ENCODE peak calls at places on chromosomes 1 and 21, in ten cellular contexts. P is CD4-positive, alpha-beta memory T cell; N is neural progenitor cell; F is esophagus squamous epithelium; I is bronchial epithelial cell; T is left lung; U is aorta; A is K562; D is right lobe of liver; S is tibial artery. E is an unnamed sample.
A peak's percentile ranks its signal among the peaks of the same experiment; 100 is the strongest.

GRCh38 chr1:51519857-51520699 is 1.0 kb upstream of the EPS15 start:
- DNase-seq in U (no peak), A (peak; percentile 95), I (peak; percentile 35), T (no peak), N (no peak), S (no peak), F (no peak), D (no peak), P (no peak), E (no peak)

GRCh38 chr1:110292327-110292741 is 46.8 kb upstream of the RBM15 start:
- DNase-seq in F (no peak), P (no peak), D (no peak), A (no peak), I (peak; percentile 70), T (no peak), S (no peak), N (no peak), U (no peak), E (no peak)

GRCh38 chr1:177106614-177107365 is 57.7 kb downstream of the ASTN1 start:
- DNase-seq in U (no peak), S (no peak), A (no peak), F (no peak), N (no peak), T (no peak), I (no peak), D (no peak), P (no peak), E (no peak)

GRCh38 chr1:53631622-53632310 is 107.2 kb downstream of the GLIS1 start:
- DNase-seq in T (no peak), F (no peak), A (no peak), S (no peak), D (no peak), I (peak; percentile 23), P (no peak), N (no peak), U (peak; percentile 10), E (no peak)

GRCh38 chr1:24910210-24910609 is 19.9 kb downstream of the RUNX3 start:
- DNase-seq in D (no peak), U (no peak), A (no peak), S (no peak), I (no peak), F (no peak), T (no peak), P (no peak), N (no peak), E (no peak)

GRCh38 chr1:51926171-51926812 is 47.8 kb upstream of the NRDC start:
- DNase-seq in T (no peak), S (no peak), N (peak; percentile 61), F (no peak), I (peak; percentile 43), U (no peak), D (no peak), P (no peak), A (peak; percentile 57), E (peak; percentile 23)

GRCh38 chr1:78070758-78071157 is 25.0 kb downstream of the GIPC2 start:
- DNase-seq in P (no peak), A (no peak), F (no peak), D (no peak), I (peak; percentile 97), S (no peak), T (no peak), N (no peak), U (no peak), E (no peak)

GRCh38 chr1:53559391-53559815 is 100.2 kb downstream of the DMRTB1 start:
- DNase-seq in F (no peak), A (no peak), S (peak; percentile 11), P (no peak), D (peak; percentile 35), U (peak; percentile 33), T (peak; percentile 54), N (peak; percentile 57), I (no peak), E (no peak)

GRCh38 chr1:20158358-20159070 is 19.4 kb downstream of the PLA2G2F start:
- DNase-seq in D (no peak), T (no peak), P (no peak), F (no peak), N (no peak), U (no peak), I (peak; percentile 38), A (no peak), S (no peak), E (no peak)

DNA sequence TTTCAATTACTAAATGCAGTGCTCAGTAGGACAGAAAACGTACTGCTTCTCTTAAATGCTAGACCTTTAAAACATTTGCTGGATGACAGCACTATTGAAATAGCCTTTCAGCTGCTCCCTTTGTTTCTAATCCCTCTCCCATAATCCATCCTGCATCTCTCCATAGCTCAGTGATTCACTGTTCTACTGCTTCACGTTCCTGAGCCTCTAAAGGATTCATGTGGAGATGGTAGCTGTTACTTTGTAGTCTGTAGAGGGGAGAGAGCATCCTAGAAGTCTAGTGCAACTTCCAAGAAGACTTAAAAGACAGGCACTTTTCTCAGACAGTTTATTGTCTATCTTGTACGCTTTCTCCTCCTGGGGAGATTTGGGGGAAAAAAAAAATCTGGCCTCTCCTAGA is 51.4 kb downstream of the LRRC8B start:
- DNase-seq in F (no peak), P (no peak), A (no peak), T (no peak), U (no peak), N (peak; percentile 81), S (no peak), D (no peak), I (no peak), E (no peak)
- H3K4me3 ChIP-seq in F (no peak overlapping the region), P (no peak overlapping the region), A (no peak overlapping the region), T (no peak overlapping the region), U (no peak overlapping the region), N (no peak overlapping the region), S (no peak overlapping the region), D (no peak overlapping the region), I (no peak overlapping the region), E (no peak overlapping the region)

GRCh38 chr1:9653783-9654517 is 2.4 kb downstream of the PIK3CD start:
- DNase-seq in T (no peak), S (no peak), N (no peak), D (no peak), U (no peak), A (no peak), P (no peak), F (no peak), I (no peak), E (no peak)

GRCh38 chr1:9651220-9651564 is 339 bp upstream of the PIK3CD start:
- DNase-seq in T (no peak), S (no peak), I (no peak), A (no peak), N (no peak), P (peak; percentile 13), U (no peak), D (no peak), F (no peak), E (no peak)

GRCh38 chr1:9653195-9653782 is 1.8 kb downstream of the PIK3CD start:
- DNase-seq in S (no peak), I (no peak), N (no peak), A (no peak), F (no peak), P (peak; percentile 32), T (no peak), U (no peak), D (no peak), E (no peak)

GRCh38 chr1:9651565-9652378 is at the start of gene PIK3CD:
- DNase-seq in A (peak; percentile 46), U (peak; percentile 65), T (peak; percentile 93), I (no peak), P (no peak), S (no peak), F (no peak), D (no peak), N (peak; percentile 89), E (no peak)

DNA sequence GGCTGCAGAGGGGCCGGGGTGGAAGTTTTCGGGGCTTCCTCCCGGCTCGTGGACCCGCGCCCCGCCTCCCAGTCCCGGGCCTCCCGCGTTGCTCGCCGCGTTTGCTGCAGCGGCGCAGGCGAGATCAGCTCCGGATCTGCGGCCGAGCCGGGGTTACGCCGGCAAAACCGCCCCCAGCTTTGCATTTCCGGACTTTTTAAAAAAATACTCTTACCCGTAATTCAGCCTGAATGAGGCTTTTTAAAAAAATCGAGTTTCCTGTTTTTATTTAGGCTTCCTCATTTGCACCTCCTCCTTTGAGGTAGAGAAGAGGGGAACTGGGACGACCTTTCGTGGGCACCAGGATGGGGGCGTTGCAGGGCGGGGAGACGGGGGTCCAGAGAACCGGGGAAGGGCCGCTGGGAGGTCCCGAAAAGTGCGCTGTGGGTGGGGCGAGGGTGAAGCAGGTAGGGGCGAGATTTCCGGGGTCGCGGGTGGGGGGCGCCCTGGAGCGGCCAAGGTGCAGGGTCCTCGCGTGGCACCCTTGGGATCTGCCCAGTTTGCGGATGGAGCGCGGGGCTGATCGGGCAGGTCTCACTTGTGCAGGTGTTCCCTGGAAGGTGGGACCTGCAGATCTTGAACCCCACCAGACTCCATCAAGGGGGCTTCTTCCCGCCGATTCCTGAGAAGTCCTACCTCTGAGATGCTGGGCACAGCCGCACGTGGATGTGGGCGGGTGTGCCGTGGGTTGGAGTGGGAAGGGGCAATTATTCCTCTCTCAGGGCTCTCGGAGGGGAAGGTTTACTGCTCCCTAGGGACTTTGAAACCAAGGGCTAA is 1.1 kb downstream of the PIK3CD start:
- DNase-seq in N (no peak), P (peak; percentile 83), D (no peak), F (no peak), A (peak; percentile 36), T (peak; percentile 92), S (no peak), U (no peak), I (no peak), E (peak; percentile 46)
- H3K4me3 ChIP-seq in N (peak overlapping the region; percentile 59), P (peak overlapping the region; percentile 96), D (peak overlapping the region; percentile 38), F (peak overlapping the region; percentile 69), A (peak overlapping the region; percentile 48), T (peak overlapping the region; percentile 52), S (peak overlapping the region; percentile 36), U (peak overlapping the region; percentile 43), I (peak overlapping the region; percentile 38), E (peak overlapping the region; percentile 59)

DNA sequence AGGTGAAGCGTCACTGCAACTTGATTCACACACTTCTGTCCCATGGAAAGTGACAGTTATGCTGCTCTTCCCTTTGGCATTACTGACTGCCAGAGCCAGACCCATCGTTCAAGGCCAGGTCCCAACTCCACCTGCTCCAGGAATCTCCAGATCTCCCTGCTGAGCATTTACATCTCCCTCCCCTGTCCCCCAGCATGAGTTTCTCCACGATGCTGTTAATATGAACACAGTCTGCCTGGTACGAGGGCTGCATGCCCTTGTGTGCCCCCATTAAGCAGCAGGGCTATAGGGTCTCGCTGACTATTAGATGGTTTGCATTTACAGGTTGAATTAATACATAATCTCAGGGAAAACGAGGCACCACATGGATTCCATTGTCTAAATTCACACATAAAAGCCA is 4.3 kb downstream of the F3 start:
- DNase-seq in U (no peak), S (no peak), N (no peak), I (peak; percentile 32), P (no peak), F (no peak), T (no peak), A (no peak), D (no peak), E (no peak)
- H3K4me3 ChIP-seq in U (no peak overlapping the region), S (no peak overlapping the region), N (no peak overlapping the region), I (no peak overlapping the region), P (no peak overlapping the region), F (peak overlapping the region; percentile 65), T (no peak overlapping the region), A (no peak overlapping the region), D (no peak overlapping the region), E (no peak overlapping the region)

DNA sequence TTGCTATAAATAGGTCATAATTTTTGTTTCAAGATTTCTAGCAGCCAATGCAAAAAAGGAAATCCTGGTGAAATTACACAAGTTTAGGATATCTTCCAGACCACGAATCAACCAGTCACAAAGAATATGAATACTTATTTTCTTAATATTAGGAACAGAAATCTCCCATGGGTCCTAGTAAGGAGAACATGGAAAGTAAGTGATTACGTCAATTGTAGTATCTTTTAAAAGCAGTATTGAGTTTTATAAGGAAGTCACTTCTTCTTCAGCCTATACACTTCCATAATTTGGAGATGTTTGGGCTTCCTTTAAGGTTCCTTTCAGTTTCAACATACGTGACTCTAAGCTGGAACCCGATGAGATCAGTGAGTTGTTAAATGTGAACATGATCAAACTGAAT is 534.5 kb downstream of the USP25 start:
- DNase-seq in F (no peak), A (no peak), U (no peak), P (no peak), T (no peak), S (no peak), N (no peak), D (no peak), I (no peak), E (no peak)
- H3K4me3 ChIP-seq in F (no peak overlapping the region), A (no peak overlapping the region), U (no peak overlapping the region), P (no peak overlapping the region), T (no peak overlapping the region), S (peak overlapping the region; percentile 20), N (no peak overlapping the region), D (no peak overlapping the region), I (no peak overlapping the region), E (no peak overlapping the region)

E was measured in Jurkat, Clone E6-1.